ENCODE peak calls at places on chromosomes 5 and 9, in nine cellular contexts. M is fibroblast of lung, I is PC-9, N is choroid plexus epithelial cell, J is IMR-90, S is psoas muscle, Q is cardiac muscle cell, D is glutamatergic neuron, L is HCT116. F is an unnamed sample.

GRCh38 chr5:112694853-112695709 is 42.6 kb upstream of the APC start:
- DNase-seq in M (peak), I (peak), N (peak), J (peak), S (no peak), Q (peak), D (no peak), L (no peak), F (no peak)

GRCh38 chr5:52469420-52469819 is 318.3 kb upstream of the ITGA1 start:
- DNase-seq in M (no peak), I (no peak), N (no peak), J (no peak), S (no peak), Q (no peak), D (no peak), L (no peak), F (no peak)

GRCh38 chr5:16897284-16897704 is 38.8 kb downstream of the MYO10 start:
- DNase-seq in M (peak), I (peak), N (peak), J (peak), S (no peak), Q (peak), D (no peak), L (no peak), F (no peak)

GRCh38 chr9:136045595-136046554 is 49.2 kb downstream of the NACC2 start:
- DNase-seq in M (peak), I (no peak), N (peak), J (peak), S (peak), Q (peak), D (no peak), L (no peak), F (no peak)

GRCh38 chr9:138047469-138048040 is 170.0 kb downstream of the CACNA1B start:
- DNase-seq in M (no peak), I (no peak), N (no peak), J (no peak), S (no peak), Q (no peak), D (no peak), L (no peak), F (no peak)

GRCh38 chr9:127854169-127854833 is at the start of gene ENG:
- DNase-seq in M (peak), I (peak), N (peak), J (peak), S (peak), Q (peak), D (peak), L (no peak), F (peak)

GRCh38 chr5:89276566-89277305 is 393.8 kb upstream of the MEF2C start:
- DNase-seq in M (peak), I (no peak), N (peak), J (peak), S (no peak), Q (no peak), D (no peak), L (no peak), F (no peak)

GRCh38 chr9:80134487-80134886 is 562.7 kb downstream of the TLE4 start:
- DNase-seq in M (no peak), I (no peak), N (no peak), J (no peak), S (no peak), Q (no peak), D (no peak), L (no peak), F (no peak)

GRCh38 chr9:19510907-19511306 is 102.1 kb downstream of the ACER2 start:
- DNase-seq in M (no peak), I (no peak), N (no peak), J (no peak), S (no peak), Q (no peak), D (no peak), L (no peak), F (no peak)

GRCh38 chr9:132238992-132239391 is 77.1 kb downstream of the NTNG2 start:
- DNase-seq in M (no peak), I (no peak), N (no peak), J (no peak), S (no peak), Q (no peak), D (no peak), L (no peak), F (no peak)

GRCh38 chr9:100167176-100167575 is 68.1 kb downstream of the INVS start:
- DNase-seq in M (peak), I (no peak), N (peak), J (peak), S (no peak), Q (peak), D (no peak), L (no peak), F (no peak)

GRCh38 chr5:93924628-93925027 is 183.2 kb upstream of the POU5F2 start:
- DNase-seq in M (peak), I (no peak), N (peak), J (peak), S (no peak), Q (peak), D (no peak), L (no peak), F (no peak)

GRCh38 chr5:863244-863805 is 12.5 kb upstream of the ZDHHC11 start:
- DNase-seq in M (no peak), I (no peak), N (no peak), J (no peak), S (no peak), Q (no peak), D (no peak), L (no peak), F (no peak)

GRCh38 chr5:116531117-116531516 is 43.5 kb downstream of the SEMA6A start:
- DNase-seq in M (no peak), I (no peak), N (no peak), J (no peak), S (no peak), Q (no peak), D (no peak), L (no peak), F (no peak)

GRCh38 chr9:126482361-126483044 is 131.2 kb upstream of the LMX1B start:
- DNase-seq in M (peak), I (no peak), N (peak), J (peak), S (peak), Q (peak), D (peak), L (no peak), F (no peak)

GRCh38 chr5:35908266-35908665 is 30.2 kb downstream of the CAPSL start:
- DNase-seq in M (no peak), I (no peak), N (no peak), J (no peak), S (no peak), Q (no peak), D (no peak), L (no peak), F (no peak)

GRCh38 chr9:109251080-109251775 is 69.6 kb downstream of the EPB41L4B start:
- DNase-seq in M (peak), I (peak), N (peak), J (peak), S (no peak), Q (peak), D (no peak), L (no peak), F (peak)

GRCh38 chr9:90914868-90915483 is 113.4 kb downstream of the SYK start:
- DNase-seq in M (peak), I (peak), N (peak), J (peak), S (peak), Q (peak), D (peak), L (peak), F (peak)

GRCh38 chr5:1264211-1264610 is 30.7 kb downstream of the TERT start:
- DNase-seq in M (no peak), I (no peak), N (no peak), J (no peak), S (no peak), Q (no peak), D (no peak), L (no peak), F (no peak)

GRCh38 chr5:60776343-60776742 is 67.7 kb downstream of the ELOVL7 start:
- DNase-seq in M (no peak), I (no peak), N (no peak), J (no peak), S (no peak), Q (no peak), D (no peak), L (no peak), F (no peak)

GRCh38 chr5:169788168-169788567 is 151.1 kb downstream of the DOCK2 start:
- DNase-seq in M (peak), I (no peak), N (peak), J (peak), S (no peak), Q (peak), D (no peak), L (no peak), F (no peak)

GRCh38 chr9:103089357-103089756 is 94.2 kb downstream of the CYLC2 start:
- DNase-seq in M (no peak), I (no peak), N (no peak), J (no peak), S (no peak), Q (no peak), D (no peak), L (no peak), F (no peak)

GRCh38 chr9:137030528-137030927 is 1.4 kb downstream of the FUT7 start:
- DNase-seq in M (no peak), I (no peak), N (no peak), J (no peak), S (no peak), Q (peak), D (no peak), L (no peak), F (no peak)

GRCh38 chr9:68552700-68553099 is 12.0 kb upstream of the TMEM252 start:
- DNase-seq in M (peak), I (peak), N (peak), J (peak), S (no peak), Q (peak), D (no peak), L (no peak), F (no peak)

GRCh38 chr9:85899388-85899787 is 41.6 kb upstream of the NAA35 start:
- DNase-seq in M (no peak), I (no peak), N (no peak), J (no peak), S (no peak), Q (no peak), D (no peak), L (no peak), F (no peak)

GRCh38 chr9:36808246-36808645 is 225.8 kb downstream of the PAX5 start:
- DNase-seq in M (no peak), I (no peak), N (no peak), J (no peak), S (no peak), Q (no peak), D (no peak), L (no peak), F (no peak)

GRCh38 chr5:15618938-15619337 is 119.0 kb downstream of the FBXL7 start:
- DNase-seq in M (no peak), I (no peak), N (no peak), J (no peak), S (no peak), Q (no peak), D (no peak), L (no peak), F (no peak)

GRCh38 chr5:156479864-156480263 is 152.9 kb downstream of the SGCD start:
- DNase-seq in M (peak), I (no peak), N (peak), J (peak), S (peak), Q (peak), D (peak), L (no peak), F (no peak)

GRCh38 chr9:38181866-38182265 is 112.8 kb upstream of the SHB start:
- DNase-seq in M (no peak), I (no peak), N (peak), J (no peak), S (no peak), Q (no peak), D (no peak), L (no peak), F (no peak)

GRCh38 chr5:3343911-3344310 is 251.7 kb upstream of the IRX1 start:
- DNase-seq in M (no peak), I (no peak), N (no peak), J (no peak), S (no peak), Q (no peak), D (no peak), L (no peak), F (no peak)

GRCh38 chr5:139740138-139740992 is 55.2 kb upstream of the PSD2 start:
- DNase-seq in M (no peak), I (no peak), N (no peak), J (no peak), S (no peak), Q (no peak), D (peak), L (no peak), F (no peak)

GRCh38 chr9:136059851-136060670 is 35.0 kb downstream of the NACC2 start:
- DNase-seq in M (peak), I (no peak), N (peak), J (peak), S (no peak), Q (peak), D (no peak), L (no peak), F (no peak)

GRCh38 chr5:170681013-170681433 is 102.5 kb upstream of the GABRP start:
- DNase-seq in M (peak), I (no peak), N (peak), J (peak), S (no peak), Q (peak), D (peak), L (no peak), F (peak)

GRCh38 chr9:121735065-121735791 is 83.8 kb downstream of the DAB2IP start:
- DNase-seq in M (peak), I (peak), N (peak), J (peak), S (no peak), Q (peak), D (peak), L (no peak), F (peak)

DNA sequence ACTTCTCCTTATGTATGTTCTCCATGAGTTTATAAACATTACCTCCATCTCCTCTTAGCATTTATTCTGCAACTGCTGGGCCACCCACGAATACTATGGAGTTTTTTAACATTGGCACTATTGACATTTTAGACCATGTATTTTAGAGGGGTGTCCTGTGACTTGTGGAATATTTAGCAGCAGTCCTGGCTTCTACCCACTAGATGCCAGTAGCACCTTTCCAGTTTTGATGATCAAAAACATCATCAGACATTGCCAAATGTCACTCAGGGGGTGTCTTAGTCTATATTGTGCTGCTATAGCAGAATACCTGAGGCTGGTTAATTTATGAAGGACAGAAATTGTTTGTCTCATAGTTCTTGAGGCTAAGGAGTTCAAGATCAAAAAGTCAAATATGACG is 187.5 kb upstream of the RORB start:
- DNase-seq in M (no peak), I (no peak), N (no peak), J (no peak), S (no peak), Q (no peak), D (no peak), L (no peak), F (no peak)
- TF ChIP-seq CTCF in M (no peak), I (no peak), N (no peak), J (no peak), S (no peak), Q (no peak), D (no peak), L (no peak), F (no peak)

DNA sequence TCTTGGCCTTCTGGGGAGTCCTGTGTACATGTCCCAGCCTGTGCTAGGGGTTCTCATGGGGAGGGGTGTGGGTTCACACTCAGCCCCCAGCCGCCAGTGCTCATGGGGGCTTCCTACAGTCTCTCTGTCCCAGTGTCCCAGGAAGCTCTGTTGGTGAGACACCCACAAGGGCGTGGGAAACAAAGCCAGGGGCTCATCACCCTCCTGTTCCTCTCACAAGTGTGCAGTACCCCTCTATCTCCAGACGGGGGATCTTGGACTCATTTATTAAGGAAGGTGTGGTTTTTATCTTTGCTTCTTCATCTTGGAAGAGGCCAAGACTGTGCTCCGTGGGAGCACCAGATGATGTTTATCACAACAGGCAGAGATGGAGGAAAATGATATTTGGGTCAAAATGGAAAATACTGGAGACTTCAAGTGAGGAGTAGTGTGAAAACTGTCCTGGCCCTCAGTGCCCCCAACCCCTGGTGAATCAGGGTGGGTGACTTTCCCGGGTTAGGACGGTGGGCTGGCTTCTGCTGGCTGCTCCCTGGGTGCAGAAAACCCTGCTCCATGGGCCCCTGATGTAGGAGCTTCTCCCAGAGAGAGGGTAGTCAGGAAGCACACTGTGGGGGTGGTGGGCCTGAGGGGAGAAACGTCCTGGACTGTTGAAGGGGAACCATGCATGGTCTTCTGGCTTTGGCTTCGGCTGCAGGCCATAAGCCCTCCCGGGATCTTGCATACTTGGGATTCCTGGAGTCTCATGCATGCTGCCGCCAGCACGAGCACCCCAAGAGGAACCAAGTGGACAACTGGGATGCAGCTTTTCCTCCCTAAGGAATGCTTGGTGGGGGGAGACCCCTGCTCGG is 15.3 kb downstream of the TMEM171 start:
- DNase-seq in M (peak), I (no peak), N (peak), J (peak), S (no peak), Q (peak), D (no peak), L (peak), F (no peak)
- TF ChIP-seq CTCF in M (peak), I (peak), N (peak), J (peak), S (no peak), Q (peak), D (peak), L (peak), F (peak)

GRCh38 chr5:90861843-90862586 is 303.4 kb downstream of the ADGRV1 start:
- DNase-seq in M (no peak), I (no peak), N (peak), J (no peak), S (no peak), Q (no peak), D (no peak), L (no peak), F (no peak)
- TF ChIP-seq CTCF in M (peak), I (peak), N (peak), J (no peak), S (no peak), Q (no peak), D (no peak), L (no peak), F (peak)

GRCh38 chr9:81671880-81672280 is 17.5 kb downstream of the TLE1 start:
- DNase-seq in M (peak), I (no peak), N (peak), J (peak), S (peak), Q (peak), D (no peak), L (no peak), F (no peak)
- TF ChIP-seq CTCF in M (no peak), I (no peak), N (no peak), J (no peak), S (no peak), Q (no peak), D (no peak), L (no peak), F (no peak)

DNA sequence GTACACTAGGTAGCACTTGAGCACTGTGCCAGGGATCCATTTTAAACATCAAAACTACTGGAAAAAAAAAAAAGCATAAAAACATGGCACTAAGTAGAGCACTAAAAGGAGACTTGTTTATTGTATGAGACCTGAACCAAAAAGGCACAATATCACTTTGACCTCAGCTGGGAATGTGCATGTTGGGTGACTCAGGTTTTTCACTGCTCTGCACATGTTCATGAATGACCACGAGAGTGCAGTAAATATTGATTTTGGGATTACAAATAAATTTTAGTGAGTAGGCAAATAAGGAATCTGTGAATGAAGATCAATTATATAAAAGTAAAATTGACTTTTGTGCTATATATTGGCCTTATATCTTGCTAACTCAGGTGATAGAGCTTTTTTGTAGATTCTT is 11.8 kb downstream of the RMI1 start:
- DNase-seq in M (peak), I (peak), N (peak), J (peak), S (no peak), Q (no peak), D (no peak), L (no peak), F (no peak)
- TF ChIP-seq CTCF in M (no peak), I (no peak), N (peak), J (peak), S (no peak), Q (no peak), D (no peak), L (peak), F (no peak)

DNA sequence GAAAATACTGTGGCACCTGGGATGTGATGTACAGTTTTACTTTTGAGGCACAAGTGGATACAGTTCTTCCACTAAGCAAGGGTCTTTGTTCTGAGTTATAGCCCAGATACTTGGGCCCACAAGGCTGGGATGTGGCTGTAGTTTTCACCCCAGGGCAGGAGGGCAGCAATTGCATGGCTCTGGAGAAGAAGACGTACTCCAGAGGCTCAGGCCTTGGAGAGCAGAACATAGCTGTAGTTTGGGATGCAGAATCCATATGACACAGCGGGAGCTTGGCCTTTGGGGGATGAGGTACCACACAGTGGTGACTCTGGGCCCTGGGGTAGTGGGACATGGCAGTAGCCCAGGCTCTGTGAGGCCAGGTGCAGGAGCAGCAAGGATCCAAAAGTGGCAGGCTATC is 110.8 kb upstream of the FSTL4 start:
- DNase-seq in M (no peak), I (no peak), N (no peak), J (no peak), S (no peak), Q (no peak), D (no peak), L (no peak), F (no peak)
- TF ChIP-seq CTCF in M (no peak), I (no peak), N (no peak), J (no peak), S (no peak), Q (no peak), D (no peak), L (no peak), F (no peak)

GRCh38 chr9:75531588-75531987 is 358.9 kb upstream of the PCSK5 start:
- DNase-seq in M (no peak), I (no peak), N (no peak), J (no peak), S (no peak), Q (no peak), D (no peak), L (no peak), F (no peak)
- TF ChIP-seq CTCF in M (no peak), I (no peak), N (no peak), J (no peak), S (no peak), Q (no peak), D (no peak), L (no peak), F (no peak)